ENCODE peak calls at places on chromosome 9, in ten cellular contexts. One of them, this sample, is unnamed.
A peak's percentile ranks its signal among the peaks of the same experiment; 100 is the strongest.

GRCh38 chr9:16191691-16192402 is 639.0 kb downstream of the CCDC171 start:
- DNase-seq in psoas muscle: peak; percentile 80
- DNase-seq in uterus: peak; percentile 86
- DNase-seq in heart left ventricle: peak; percentile 86
- DNase-seq in H9: peak; percentile 84
- DNase-seq in PC-9: peak; percentile 66
- DNase-seq in ovary: peak; percentile 91
- DNase-seq in GM23338: peak; percentile 92
- DNase-seq in Peyer's patch: peak; percentile 80
- DNase-seq in neural crest cell: peak; percentile 86
- DNase-seq in this sample: peak; percentile 82

GRCh38 chr9:25396828-25397227 is 281.4 kb downstream of the TUSC1 start:
- DNase-seq in Peyer's patch: no peak
- DNase-seq in heart left ventricle: no peak
- DNase-seq in psoas muscle: no peak
- DNase-seq in neural crest cell: no peak
- DNase-seq in GM23338: peak; percentile 71
- DNase-seq in uterus: no peak
- DNase-seq in PC-9: no peak
- DNase-seq in H9: no peak
- DNase-seq in ovary: no peak
- DNase-seq in this sample: no peak

GRCh38 chr9:110744753-110745522 is 76.3 kb downstream of the MUSK start:
- DNase-seq in psoas muscle: peak; percentile 24
- DNase-seq in heart left ventricle: no peak
- DNase-seq in Peyer's patch: peak; percentile 50
- DNase-seq in PC-9: peak; percentile 72
- DNase-seq in H9: no peak
- DNase-seq in GM23338: no peak
- DNase-seq in uterus: peak; percentile 51
- DNase-seq in ovary: peak; percentile 27
- DNase-seq in neural crest cell: no peak
- DNase-seq in this sample: peak; percentile 94

GRCh38 chr9:136990233-136990911 is 1.9 kb upstream of the PAXX start:
- DNase-seq in PC-9: no peak
- DNase-seq in H9: no peak
- DNase-seq in GM23338: no peak
- DNase-seq in ovary: no peak
- DNase-seq in uterus: no peak
- DNase-seq in heart left ventricle: no peak
- DNase-seq in Peyer's patch: no peak
- DNase-seq in psoas muscle: no peak
- DNase-seq in neural crest cell: no peak
- DNase-seq in this sample: no peak

GRCh38 chr9:97689401-97689800 is 7.7 kb downstream of the XPA start:
- DNase-seq in uterus: no peak
- DNase-seq in heart left ventricle: no peak
- DNase-seq in Peyer's patch: no peak
- DNase-seq in neural crest cell: no peak
- DNase-seq in ovary: no peak
- DNase-seq in PC-9: no peak
- DNase-seq in GM23338: no peak
- DNase-seq in H9: no peak
- DNase-seq in psoas muscle: no peak
- DNase-seq in this sample: no peak

GRCh38 chr9:135890896-135891631 is 16.3 kb downstream of the CAMSAP1 start:
- DNase-seq in PC-9: no peak
- DNase-seq in Peyer's patch: no peak
- DNase-seq in uterus: no peak
- DNase-seq in heart left ventricle: no peak
- DNase-seq in GM23338: no peak
- DNase-seq in H9: no peak
- DNase-seq in neural crest cell: no peak
- DNase-seq in psoas muscle: no peak
- DNase-seq in ovary: no peak
- DNase-seq in this sample: no peak

GRCh38 chr9:134619983-134620612 is 21.5 kb upstream of the COL5A1 start:
- DNase-seq in heart left ventricle: peak; percentile 47
- DNase-seq in GM23338: no peak
- DNase-seq in psoas muscle: no peak
- DNase-seq in neural crest cell: no peak
- DNase-seq in PC-9: no peak
- DNase-seq in Peyer's patch: peak; percentile 25
- DNase-seq in H9: peak; percentile 15
- DNase-seq in uterus: peak; percentile 12
- DNase-seq in ovary: peak; percentile 14
- DNase-seq in this sample: no peak

GRCh38 chr9:37972346-37972745 is 68.4 kb upstream of the SLC25A51 start:
- DNase-seq in GM23338: no peak
- DNase-seq in neural crest cell: no peak
- DNase-seq in H9: no peak
- DNase-seq in Peyer's patch: peak; percentile 63
- DNase-seq in PC-9: no peak
- DNase-seq in ovary: no peak
- DNase-seq in heart left ventricle: peak; percentile 47
- DNase-seq in psoas muscle: no peak
- DNase-seq in uterus: no peak
- DNase-seq in this sample: peak; percentile 9

GRCh38 chr9:132801659-132802058 is 76.4 kb downstream of the AK8 start:
- DNase-seq in Peyer's patch: no peak
- DNase-seq in uterus: no peak
- DNase-seq in heart left ventricle: no peak
- DNase-seq in PC-9: no peak
- DNase-seq in H9: no peak
- DNase-seq in neural crest cell: no peak
- DNase-seq in psoas muscle: no peak
- DNase-seq in GM23338: no peak
- DNase-seq in ovary: no peak
- DNase-seq in this sample: no peak

GRCh38 chr9:132797861-132798659 is 80.0 kb downstream of the AK8 start:
- DNase-seq in ovary: peak; percentile 64
- DNase-seq in Peyer's patch: no peak
- DNase-seq in psoas muscle: no peak
- DNase-seq in PC-9: no peak
- DNase-seq in neural crest cell: no peak
- DNase-seq in heart left ventricle: no peak
- DNase-seq in GM23338: no peak
- DNase-seq in H9: no peak
- DNase-seq in uterus: no peak
- DNase-seq in this sample: peak; percentile 43

GRCh38 chr9:132802121-132802795 is 75.8 kb downstream of the AK8 start:
- DNase-seq in PC-9: no peak
- DNase-seq in uterus: no peak
- DNase-seq in Peyer's patch: no peak
- DNase-seq in psoas muscle: no peak
- DNase-seq in H9: no peak
- DNase-seq in GM23338: peak; percentile 24
- DNase-seq in neural crest cell: no peak
- DNase-seq in ovary: no peak
- DNase-seq in heart left ventricle: no peak
- DNase-seq in this sample: no peak

GRCh38 chr9:132798817-132799790 is 79.0 kb downstream of the AK8 start:
- DNase-seq in H9: peak; percentile 49
- DNase-seq in PC-9: peak; percentile 78
- DNase-seq in uterus: no peak
- DNase-seq in psoas muscle: no peak
- DNase-seq in neural crest cell: no peak
- DNase-seq in heart left ventricle: no peak
- DNase-seq in GM23338: peak; percentile 30
- DNase-seq in Peyer's patch: no peak
- DNase-seq in ovary: peak; percentile 39
- DNase-seq in this sample: no peak

DNA sequence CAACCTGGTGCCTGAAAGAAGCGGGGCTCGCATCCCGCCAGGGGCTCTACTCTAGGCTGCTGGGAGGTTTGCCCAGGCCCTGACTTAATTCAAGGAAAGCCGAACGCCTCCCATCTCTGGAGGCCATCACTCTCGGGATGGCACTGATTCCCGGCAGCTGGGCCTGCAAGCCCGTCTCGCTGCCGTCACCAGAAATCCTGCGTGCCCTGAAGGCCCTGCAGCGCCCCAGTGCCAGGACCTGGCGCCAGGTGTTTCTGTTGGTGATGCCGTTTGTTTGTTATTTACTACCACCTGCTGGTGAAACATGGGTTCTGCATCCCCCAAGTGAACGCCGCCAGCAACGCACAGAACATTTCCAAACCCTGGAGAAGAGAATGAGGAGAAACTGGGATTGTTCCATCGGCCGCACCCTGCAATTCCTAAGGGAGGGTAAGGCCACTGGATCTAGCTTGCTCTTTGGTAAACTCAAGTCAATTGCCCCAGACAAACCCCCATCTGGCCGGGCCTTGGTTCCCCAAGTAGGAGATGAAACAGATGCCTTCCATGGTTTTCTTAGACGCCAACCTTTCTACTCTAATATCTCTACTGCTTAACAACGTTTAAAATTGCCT is 77.9 kb downstream of the AK8 start:
- DNase-seq in uterus: peak; percentile 46
- DNase-seq in GM23338: peak; percentile 92
- DNase-seq in H9: peak; percentile 88
- DNase-seq in psoas muscle: peak; percentile 51
- DNase-seq in heart left ventricle: peak; percentile 81
- DNase-seq in ovary: peak; percentile 78
- DNase-seq in neural crest cell: peak; percentile 55
- DNase-seq in Peyer's patch: peak; percentile 86
- DNase-seq in PC-9: peak; percentile 68
- DNase-seq in this sample: peak; percentile 72
- TF ChIP-seq CTCF in uterus: peak; percentile 87
- TF ChIP-seq CTCF in GM23338: peak; percentile 94
- TF ChIP-seq CTCF in H9: peak; percentile 93
- TF ChIP-seq CTCF in psoas muscle: peak; percentile 89
- TF ChIP-seq CTCF in heart left ventricle: peak; percentile 90
- TF ChIP-seq CTCF in ovary: peak; percentile 80
- TF ChIP-seq CTCF in neural crest cell: peak; percentile 93
- TF ChIP-seq CTCF in Peyer's patch: peak; percentile 92
- TF ChIP-seq CTCF in PC-9: peak; percentile 92
- TF ChIP-seq CTCF in this sample: peak; percentile 96

GRCh38 chr9:21251162-21251561 is 11.4 kb upstream of the IFNA14 start:
- DNase-seq in psoas muscle: no peak
- DNase-seq in GM23338: peak; percentile 8
- DNase-seq in uterus: no peak
- DNase-seq in Peyer's patch: no peak
- DNase-seq in H9: no peak
- DNase-seq in heart left ventricle: no peak
- DNase-seq in ovary: no peak
- DNase-seq in neural crest cell: no peak
- DNase-seq in PC-9: no peak
- DNase-seq in this sample: no peak
- TF ChIP-seq CTCF in psoas muscle: no peak
- TF ChIP-seq CTCF in GM23338: peak; percentile 10
- TF ChIP-seq CTCF in uterus: no peak
- TF ChIP-seq CTCF in Peyer's patch: no peak
- TF ChIP-seq CTCF in H9: no peak
- TF ChIP-seq CTCF in heart left ventricle: no peak
- TF ChIP-seq CTCF in ovary: no peak
- TF ChIP-seq CTCF in neural crest cell: no peak
- TF ChIP-seq CTCF in PC-9: no peak
- TF ChIP-seq CTCF in this sample: no peak

GRCh38 chr9:4764033-4764432 is 23.0 kb upstream of the AK3 start:
- DNase-seq in H9: no peak
- DNase-seq in ovary: no peak
- DNase-seq in heart left ventricle: no peak
- DNase-seq in Peyer's patch: no peak
- DNase-seq in psoas muscle: no peak
- DNase-seq in PC-9: no peak
- DNase-seq in uterus: no peak
- DNase-seq in GM23338: no peak
- DNase-seq in neural crest cell: no peak
- DNase-seq in this sample: no peak

GRCh38 chr9:4760122-4760521 is 19.1 kb upstream of the AK3 start:
- DNase-seq in psoas muscle: no peak
- DNase-seq in uterus: no peak
- DNase-seq in H9: no peak
- DNase-seq in ovary: no peak
- DNase-seq in heart left ventricle: no peak
- DNase-seq in GM23338: no peak
- DNase-seq in neural crest cell: no peak
- DNase-seq in Peyer's patch: no peak
- DNase-seq in PC-9: no peak
- DNase-seq in this sample: no peak

GRCh38 chr9:4768681-4769080 is 24.1 kb upstream of the RCL1 start:
- DNase-seq in ovary: no peak
- DNase-seq in psoas muscle: no peak
- DNase-seq in H9: no peak
- DNase-seq in PC-9: no peak
- DNase-seq in Peyer's patch: peak; percentile 51
- DNase-seq in heart left ventricle: no peak
- DNase-seq in GM23338: no peak
- DNase-seq in neural crest cell: no peak
- DNase-seq in uterus: no peak
- DNase-seq in this sample: no peak

GRCh38 chr9:4762108-4762888 is 21.3 kb upstream of the AK3 start:
- DNase-seq in ovary: peak; percentile 75
- DNase-seq in GM23338: peak; percentile 91
- DNase-seq in PC-9: peak; percentile 59
- DNase-seq in uterus: peak; percentile 65
- DNase-seq in Peyer's patch: peak; percentile 95
- DNase-seq in psoas muscle: peak; percentile 53
- DNase-seq in H9: peak; percentile 75
- DNase-seq in neural crest cell: peak; percentile 56
- DNase-seq in heart left ventricle: no peak
- DNase-seq in this sample: peak; percentile 48

DNA sequence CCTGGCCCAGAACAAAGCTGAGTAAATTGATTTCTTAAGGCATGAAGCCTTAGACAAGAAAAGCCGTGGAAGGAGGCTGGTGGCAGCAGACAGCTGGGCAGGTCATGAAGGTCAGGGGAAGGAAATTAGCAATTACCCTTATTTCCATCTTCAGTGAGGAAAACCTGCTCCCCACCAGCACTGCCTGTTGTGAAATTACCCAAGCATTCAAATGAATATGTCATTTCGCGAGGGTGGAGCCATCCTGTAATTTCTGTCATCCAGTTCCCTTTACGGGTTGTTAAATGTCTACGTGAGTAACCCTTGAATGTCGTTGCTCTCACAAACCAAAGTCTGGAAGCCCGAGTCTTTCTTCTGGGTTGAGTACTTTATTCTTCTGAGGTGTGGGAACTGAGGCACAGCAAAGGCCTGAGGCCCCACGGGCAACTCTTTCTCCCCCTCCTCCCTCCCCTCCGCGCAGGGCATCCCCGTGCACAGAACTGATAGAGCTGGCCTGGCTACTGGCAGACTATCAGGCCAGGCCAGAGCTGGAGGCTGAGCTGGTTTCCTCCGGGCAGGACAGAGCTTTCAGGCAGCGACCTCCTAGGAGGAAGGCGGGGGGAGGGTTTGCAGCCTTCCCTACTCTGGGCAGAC is 22.0 kb upstream of the AK3 start:
- DNase-seq in Peyer's patch: peak; percentile 62
- DNase-seq in H9: peak; percentile 87
- DNase-seq in psoas muscle: no peak
- DNase-seq in neural crest cell: peak; percentile 8
- DNase-seq in ovary: no peak
- DNase-seq in PC-9: no peak
- DNase-seq in uterus: no peak
- DNase-seq in GM23338: peak; percentile 68
- DNase-seq in heart left ventricle: no peak
- DNase-seq in this sample: no peak
- TF ChIP-seq CTCF in Peyer's patch: no peak
- TF ChIP-seq CTCF in H9: no peak
- TF ChIP-seq CTCF in psoas muscle: no peak
- TF ChIP-seq CTCF in neural crest cell: peak; percentile 15
- TF ChIP-seq CTCF in ovary: no peak
- TF ChIP-seq CTCF in PC-9: no peak
- TF ChIP-seq CTCF in uterus: no peak
- TF ChIP-seq CTCF in GM23338: no peak
- TF ChIP-seq CTCF in heart left ventricle: no peak
- TF ChIP-seq CTCF in this sample: peak; percentile 60

GRCh38 chr9:1018121-1018520 is 32.0 kb upstream of the DMRT2 start:
- DNase-seq in neural crest cell: no peak
- DNase-seq in heart left ventricle: no peak
- DNase-seq in PC-9: no peak
- DNase-seq in psoas muscle: peak; percentile 34
- DNase-seq in uterus: no peak
- DNase-seq in GM23338: peak; percentile 88
- DNase-seq in ovary: no peak
- DNase-seq in H9: peak; percentile 58
- DNase-seq in Peyer's patch: no peak
- DNase-seq in this sample: peak; percentile 15
- TF ChIP-seq CTCF in neural crest cell: peak; percentile 62
- TF ChIP-seq CTCF in heart left ventricle: no peak
- TF ChIP-seq CTCF in PC-9: peak; percentile 30
- TF ChIP-seq CTCF in psoas muscle: peak; percentile 13
- TF ChIP-seq CTCF in uterus: no peak
- TF ChIP-seq CTCF in GM23338: peak; percentile 86
- TF ChIP-seq CTCF in ovary: no peak
- TF ChIP-seq CTCF in H9: peak; percentile 69
- TF ChIP-seq CTCF in Peyer's patch: peak; percentile 28
- TF ChIP-seq CTCF in this sample: peak; percentile 73